ENCODE peak calls at places on chromosomes 5 and 9, in nine cellular contexts. I is GM23248; N is head of caudate nucleus; P is RWPE1; H is SK-N-DZ; M is stimulated activated CD4-positive, alpha-beta T cell treated with anti-CD3 and anti-CD28 coated beads, Interleukin-12 subunit alpha, Interleukin-12 subunit beta, amount 100 ng/mL, for 4 hours; D is gastrocnemius medialis; O is smooth muscle cell of the brain vasculature; A is uterus. R is an unnamed sample.

GRCh38 chr9:95481000-95481399 is 35.8 kb downstream of the PTCH1 start:
- DNase-seq in M (no peak), A (no peak), H (no peak), I (no peak), N (no peak), O (no peak), P (no peak), D (no peak), R (no peak)

GRCh38 chr9:108117775-108118174 is 628.2 kb upstream of the KLF4 start:
- DNase-seq in N (no peak), O (no peak), P (no peak), I (no peak), D (no peak), H (peak; percentile 15), A (no peak), M (no peak), R (no peak)

GRCh38 chr9:121824651-121825480 is 173.4 kb downstream of the DAB2IP start:
- DNase-seq in I (peak; percentile 14), A (no peak), D (no peak), M (no peak), P (no peak), N (peak; percentile 6), H (peak; percentile 40), O (no peak), R (no peak)

GRCh38 chr5:151631941-151632340 is 40.8 kb upstream of the FAT2 start:
- DNase-seq in D (no peak), A (no peak), N (no peak), M (no peak), P (no peak), H (no peak), O (no peak), I (no peak), R (no peak)

GRCh38 chr9:93064392-93065124 is 6.1 kb downstream of the SUSD3 start:
- DNase-seq in M (peak; percentile 69), H (no peak), I (no peak), O (no peak), D (peak; percentile 29), N (no peak), P (no peak), A (no peak), R (peak; percentile 88)

GRCh38 chr5:90932052-90932699 is 373.6 kb downstream of the ADGRV1 start:
- DNase-seq in I (peak; percentile 77), M (peak; percentile 2), O (no peak), P (peak; percentile 50), A (peak; percentile 18), H (peak; percentile 43), N (no peak), D (no peak), R (peak; percentile 18)

GRCh38 chr9:99505915-99506314 is 283.8 kb downstream of the SEC61B start:
- DNase-seq in H (no peak), M (no peak), I (no peak), D (no peak), N (no peak), A (no peak), O (no peak), P (no peak), R (no peak)

GRCh38 chr9:89614319-89614892 is 9.6 kb downstream of the GADD45G start:
- DNase-seq in M (no peak), D (no peak), A (no peak), P (no peak), I (no peak), H (no peak), N (no peak), O (no peak), R (no peak)

GRCh38 chr9:5582835-5583195 is 46.1 kb upstream of the RIC1 start:
- DNase-seq in I (peak; percentile 83), M (no peak), A (peak; percentile 23), D (peak; percentile 31), N (no peak), O (no peak), P (no peak), H (no peak), R (no peak)